ENCODE peak calls at places on chromosomes 13 and 19, in seven cellular contexts. U is IMR-90, H is neuronal stem cell, L is H9, I is mesenchymal stem cell, M is trophoblast cell, W is H1. D is an unnamed sample.

GRCh38 chr19:43675269-43675879 is 5.4 kb upstream of the PLAUR start:
- DNase-seq in L (no peak), H (no peak), U (peak; percentile 78), M (peak; percentile 18), I (peak; percentile 19), W (no peak), D (no peak)

GRCh38 chr19:29480507-29480906 is 45.3 kb upstream of the VSTM2B start:
- DNase-seq in L (no peak), I (no peak), W (no peak), H (no peak), U (no peak), M (no peak), D (no peak)

GRCh38 chr13:110853235-110853721 is 61.6 kb downstream of the ANKRD10 start:
- DNase-seq in L (no peak), M (peak; percentile 5), W (no peak), U (no peak), I (no peak), H (no peak), D (no peak)

GRCh38 chr13:31321457-31321856 is 121.7 kb downstream of the B3GLCT start:
- DNase-seq in U (no peak), W (no peak), I (no peak), L (no peak), H (no peak), M (no peak), D (no peak)

GRCh38 chr19:1942934-1943555 is 2.1 kb downstream of the CSNK1G2 start:
- DNase-seq in L (no peak), U (no peak), I (peak; percentile 25), M (no peak), H (no peak), W (no peak), D (no peak)

GRCh38 chr19:33231511-33231910 is 5.9 kb upstream of the SLC7A10 start:
- DNase-seq in W (no peak), M (peak; percentile 50), H (no peak), U (peak; percentile 37), I (peak; percentile 38), L (no peak), D (no peak)

GRCh38 chr13:27619711-27620376 is 485 bp downstream of the LNX2 start:
- DNase-seq in I (peak; percentile 46), U (peak; percentile 21), H (no peak), W (no peak), L (no peak), M (peak; percentile 85), D (peak; percentile 51)

GRCh38 chr13:44259045-44260042 is 114.3 kb upstream of the SERP2 start:
- DNase-seq in I (peak; percentile 91), L (no peak), M (peak; percentile 21), H (no peak), U (peak; percentile 66), W (no peak), D (no peak)

GRCh38 chr13:65584126-65584525 is 1646.0 kb downstream of the PCDH9 start:
- DNase-seq in W (no peak), L (no peak), I (no peak), H (no peak), M (no peak), U (no peak), D (peak; percentile 97)

GRCh38 chr19:40422428-40423226 is 3.2 kb downstream of the SERTAD1 start:
- DNase-seq in H (no peak), U (no peak), W (no peak), I (no peak), L (no peak), M (no peak), D (no peak)

GRCh38 chr13:39347926-39348901 is 254.8 kb downstream of the LHFPL6 start:
- DNase-seq in I (no peak), M (no peak), H (no peak), U (no peak), L (peak; percentile 50), W (peak; percentile 29), D (peak; percentile 59)

GRCh38 chr13:114034481-114034891 is 60.6 kb upstream of the C13orf46 start:
- DNase-seq in M (no peak), L (no peak), I (no peak), H (no peak), U (peak; percentile 80), W (no peak), D (no peak)

GRCh38 chr19:21484631-21485030 is 20.8 kb upstream of the ZNF429 start:
- DNase-seq in L (no peak), M (no peak), I (no peak), W (no peak), H (no peak), U (no peak), D (no peak)

GRCh38 chr13:112759053-112759452 is 69.2 kb downstream of the ATP11A start:
- DNase-seq in M (no peak), U (no peak), I (no peak), W (no peak), H (no peak), L (no peak), D (peak; percentile 20)

GRCh38 chr19:8501547-8501946 is 893 bp downstream of the PRAM1 start:
- DNase-seq in I (no peak), H (no peak), L (no peak), W (no peak), M (peak; percentile 70), U (no peak), D (no peak)

GRCh38 chr19:19662866-19663291 is 597 bp downstream of the ATP13A1 start:
- DNase-seq in H (no peak), I (peak; percentile 42), M (peak; percentile 36), L (no peak), W (no peak), U (peak; percentile 4), D (peak; percentile 43)
- H3K79me1 ChIP-seq in H (peaks cover 8% of the 10 kb centered on the region), I (peaks cover 10% of the 10 kb centered on the region), M (peaks cover 7% of the 10 kb centered on the region), L (peaks cover 5% of the 10 kb centered on the region), W (peaks cover 16% of the 10 kb centered on the region), U (peaks cover 20% of the 10 kb centered on the region), D (peaks cover 25% of the 10 kb centered on the region)

GRCh38 chr19:57558525-57558924 is 1.1 kb downstream of the ZNF550 start:
- DNase-seq in H (no peak), W (no peak), M (no peak), U (peak; percentile 35), I (peak; percentile 34), L (no peak), D (peak; percentile 51)

GRCh38 chr19:57563547-57563946 is 3.9 kb upstream of the ZNF550 start:
- DNase-seq in W (no peak), H (no peak), L (no peak), I (no peak), M (no peak), U (no peak), D (no peak)

GRCh38 chr19:57560049-57560491 is 407 bp upstream of the ZNF550 start:
- DNase-seq in W (no peak), U (peak; percentile 76), I (no peak), H (no peak), M (peak; percentile 92), L (no peak), D (no peak)

GRCh38 chr19:57559404-57560025 is at the start of gene ZNF550:
- DNase-seq in L (peak; percentile 84), H (peak; percentile 64), I (peak; percentile 86), M (peak; percentile 91), U (peak; percentile 83), W (no peak), D (peak; percentile 87)

DNA sequence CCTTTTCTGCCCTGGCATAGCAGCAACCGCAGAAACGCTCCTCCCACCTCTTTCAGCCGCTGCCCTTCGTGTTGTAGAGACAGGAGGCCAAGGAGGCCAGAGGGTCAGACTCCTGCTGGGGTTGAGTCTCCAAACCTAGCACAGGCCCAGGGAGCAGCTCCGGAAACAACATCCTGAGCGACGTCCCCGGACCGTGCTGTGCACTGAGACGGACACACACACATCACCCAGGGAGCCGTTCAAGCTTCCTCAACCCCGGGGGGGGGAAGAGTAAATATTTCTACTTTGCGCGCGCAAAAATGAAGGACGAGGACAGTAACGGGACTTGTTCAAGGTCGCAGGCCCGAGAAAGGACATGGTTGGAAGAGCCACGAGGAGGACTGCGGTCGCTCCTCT is 657 bp downstream of the ZNF550 start:
- DNase-seq in W (no peak), L (peak; percentile 30), M (peak; percentile 13), I (peak; percentile 21), U (no peak), H (no peak), D (peak; percentile 56)
- H3K79me1 ChIP-seq in W (peaks cover 8% of the 10 kb centered on the region), L (no peaks in the 10 kb centered on the region), M (peaks cover 5% of the 10 kb centered on the region), I (peaks cover 33% of the 10 kb centered on the region), U (peaks cover 9% of the 10 kb centered on the region), H (peaks cover 5% of the 10 kb centered on the region), D (peaks cover 12% of the 10 kb centered on the region)

GRCh38 chr19:45302416-45302815 is 20.3 kb downstream of the CKM start:
- DNase-seq in U (no peak), M (no peak), L (no peak), W (no peak), I (no peak), H (no peak), D (no peak)
- H3K79me1 ChIP-seq in U (no peaks in the 10 kb centered on the region), M (no peaks in the 10 kb centered on the region), L (no peaks in the 10 kb centered on the region), W (no peaks in the 10 kb centered on the region), I (no peaks in the 10 kb centered on the region), H (no peaks in the 10 kb centered on the region), D (no peaks in the 10 kb centered on the region)

DNA sequence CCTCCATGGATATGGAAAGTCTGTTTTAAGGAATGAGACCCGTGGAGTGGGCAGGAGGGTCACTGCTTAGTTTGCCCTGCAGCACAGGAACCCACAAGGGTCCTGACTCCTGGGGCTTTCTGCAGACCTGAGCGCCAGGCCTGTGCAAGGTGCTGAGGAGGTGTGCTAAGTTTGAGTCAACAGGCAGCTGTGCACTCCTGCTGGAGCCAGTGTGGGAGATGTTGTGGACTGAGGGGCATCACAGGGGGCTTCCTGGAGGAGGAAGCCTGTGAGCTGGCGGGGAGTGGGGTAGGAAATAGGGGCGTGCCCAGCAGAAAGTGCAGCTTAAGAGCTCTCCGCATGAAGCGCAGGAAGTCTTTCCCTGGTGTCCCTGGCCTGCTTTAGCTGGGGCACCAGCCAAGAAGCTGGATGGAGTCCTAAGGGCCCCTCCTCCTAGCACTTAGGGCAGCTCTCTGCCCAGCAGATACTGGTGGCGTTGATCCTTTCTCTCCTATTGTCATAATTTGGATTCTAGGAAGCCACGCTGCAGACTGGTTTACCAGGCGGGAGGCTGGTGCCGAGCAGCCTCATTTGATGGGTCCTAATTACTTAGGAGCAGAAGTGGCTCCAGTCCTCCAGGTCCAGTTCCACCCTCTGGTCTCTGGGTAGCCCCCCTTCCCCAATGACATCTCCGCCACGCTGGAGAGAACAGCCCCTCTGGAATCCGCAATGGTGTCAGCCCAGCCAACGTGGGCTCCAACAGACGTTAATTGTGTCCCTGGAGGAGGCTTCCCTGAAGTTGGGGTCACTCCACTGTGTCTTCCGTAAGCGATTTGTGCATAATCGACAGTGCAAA is 309.2 kb downstream of the ZNF536 start:
- DNase-seq in M (no peak), W (no peak), L (no peak), H (no peak), U (no peak), I (no peak), D (no peak)
- H3K79me1 ChIP-seq in M (no peaks in the 10 kb centered on the region), W (no peaks in the 10 kb centered on the region), L (no peaks in the 10 kb centered on the region), H (no peaks in the 10 kb centered on the region), U (no peaks in the 10 kb centered on the region), I (no peaks in the 10 kb centered on the region), D (no peaks in the 10 kb centered on the region)

DNA sequence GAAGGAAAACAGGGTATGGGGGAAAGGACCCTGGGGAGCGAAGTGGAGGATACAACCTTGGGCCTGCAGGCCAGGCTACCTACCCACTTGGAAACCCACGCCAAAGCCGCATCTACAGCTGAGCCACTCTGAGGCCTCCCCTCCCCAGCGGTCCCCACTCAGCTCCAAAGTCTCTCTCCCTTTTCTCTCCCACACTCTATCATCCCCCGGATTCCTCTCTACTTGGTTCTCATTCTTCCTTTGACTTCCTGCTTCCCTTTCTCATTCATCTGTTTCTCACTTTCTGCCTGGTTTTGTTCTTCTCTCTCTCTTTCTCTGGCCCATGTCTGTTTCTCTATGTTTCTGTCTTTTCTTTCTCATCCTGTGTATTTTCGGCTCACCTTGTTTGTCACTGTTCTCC is 2.7 kb downstream of the KLK3 start:
- DNase-seq in M (no peak), I (no peak), U (no peak), W (no peak), H (no peak), L (no peak), D (no peak)
- H3K79me1 ChIP-seq in M (no peaks in the 10 kb centered on the region), I (no peaks in the 10 kb centered on the region), U (no peaks in the 10 kb centered on the region), W (no peaks in the 10 kb centered on the region), H (no peaks in the 10 kb centered on the region), L (no peaks in the 10 kb centered on the region), D (no peaks in the 10 kb centered on the region)